ENCODE peak calls at places on chromosomes 6 and 20, in nine cellular contexts. T is T-helper 2 cell; Y is epithelial cell of esophagus; V is activated T-cell treated with anti-CD3 and anti-CD28 coated beads for 1 hour; K is endothelial cell; O is colonic mucosa; L is stimulated activated CD8-positive, alpha-beta memory T cell treated with anti-CD3 and anti-CD28 coated beads, Interleukin-4, amount 100 ng/mL, for 24 hours; N is fibroblast of mammary gland; W is activated CD4-positive, alpha-beta memory T cell treated with anti-CD3 and anti-CD28 coated beads for 36 hours. S is an unnamed sample.

GRCh38 chr6:36028887-36029324 is 1.3 kb downstream of the MAPK14 start:
- DNase-seq in V (peak), K (peak), N (peak), L (peak), T (peak), W (peak), Y (peak), O (peak), S (no peak)

GRCh38 chr6:6751615-6752014 is 163.1 kb downstream of the LY86 start:
- DNase-seq in K (no peak), L (peak), N (peak), Y (no peak), V (no peak), O (peak), W (peak), T (no peak), S (no peak)

GRCh38 chr6:87806635-87807034 is 104.6 kb upstream of the AKIRIN2 start:
- DNase-seq in K (no peak), N (peak), O (peak), Y (no peak), V (no peak), W (no peak), L (no peak), T (no peak), S (no peak)

GRCh38 chr6:100116409-100117194 is 122.6 kb upstream of the MCHR2 start:
- DNase-seq in Y (peak), T (no peak), K (peak), V (no peak), O (peak), L (no peak), N (peak), W (peak), S (no peak)

GRCh38 chr6:73766040-73766439 is 70.0 kb downstream of the CD109 start:
- DNase-seq in Y (no peak), T (no peak), L (no peak), W (no peak), O (no peak), K (no peak), V (no peak), N (no peak), S (no peak)

GRCh38 chr6:26155066-26155925 is 68.1 kb downstream of the HFE start:
- DNase-seq in Y (no peak), V (no peak), O (peak), W (no peak), N (no peak), K (peak), L (no peak), T (no peak), S (no peak)

GRCh38 chr20:9838378-9839295 is at the start of gene PAK5:
- DNase-seq in Y (peak), L (no peak), W (no peak), V (no peak), T (no peak), O (peak), N (peak), K (peak), S (no peak)

GRCh38 chr20:61683721-61684120 is 382.0 kb downstream of the TAF4 start:
- DNase-seq in K (no peak), T (no peak), W (no peak), V (no peak), N (no peak), Y (peak), L (no peak), O (no peak), S (no peak)

GRCh38 chr6:88730602-88731001 is 232.8 kb downstream of the RNGTT start:
- DNase-seq in V (no peak), L (no peak), Y (peak), W (no peak), N (peak), O (no peak), T (no peak), K (no peak), S (no peak)

GRCh38 chr20:36467076-36467999 is 74.0 kb upstream of the MYL9 start:
- DNase-seq in T (no peak), V (peak), K (no peak), W (peak), O (peak), L (no peak), N (peak), Y (peak), S (no peak)